ENCODE peak calls at places on chromosomes 16 and 17, in five cellular contexts. M is AG09319, Y is progenitor cell of endocrine pancreas, S is tibial nerve, Q is AG09309. L is an unnamed sample.

GRCh38 chr17:17812211-17813054 is 24.4 kb downstream of the SREBF1 start:
- DNase-seq in M (no peak), Y (peak; percentile 89), S (peak; percentile 85), Q (no peak), L (no peak)

GRCh38 chr17:13597723-13598347 is 3.9 kb downstream of the HS3ST3A1 start:
- DNase-seq in M (peak; percentile 42), Y (no peak), S (peak; percentile 18), Q (no peak), L (peak; percentile 29)

GRCh38 chr16:82062645-82063058 is 27.6 kb downstream of the HSD17B2 start:
- DNase-seq in M (peak; percentile 95), Y (no peak), S (no peak), Q (peak; percentile 67), L (no peak)

GRCh38 chr16:58426095-58426494 is 33.8 kb downstream of the GINS3 start:
- DNase-seq in M (no peak), Y (no peak), S (peak; percentile 17), Q (no peak), L (no peak)

GRCh38 chr16:16004314-16004749 is 54.9 kb downstream of the ABCC1 start:
- DNase-seq in M (peak; percentile 58), Y (no peak), S (no peak), Q (no peak), L (no peak)

GRCh38 chr17:4908711-4909496 is 6.0 kb upstream of the CHRNE start:
- DNase-seq in M (peak; percentile 87), Y (peak; percentile 73), S (peak; percentile 83), Q (peak; percentile 85), L (peak; percentile 74)

GRCh38 chr17:69898606-69899005 is 176.4 kb upstream of the KCNJ16 start:
- DNase-seq in M (no peak), Y (no peak), S (no peak), Q (no peak), L (no peak)

GRCh38 chr16:75023019-75023418 is 24.2 kb downstream of the ZNRF1 start:
- DNase-seq in M (no peak), Y (no peak), S (no peak), Q (no peak), L (no peak)

GRCh38 chr16:68287276-68288251 is 23.2 kb downstream of the SLC7A6OS start:
- DNase-seq in M (peak; percentile 84), Y (no peak), S (peak; percentile 82), Q (peak; percentile 71), L (peak; percentile 43)

GRCh38 chr16:56477096-56477878 is 25.9 kb downstream of the OGFOD1 start:
- DNase-seq in M (peak; percentile 49), Y (no peak), S (no peak), Q (peak; percentile 69), L (peak; percentile 66)

GRCh38 chr17:57892820-57893595 is 43.2 kb upstream of the MRPS23 start:
- DNase-seq in M (peak; percentile 97), Y (no peak), S (peak; percentile 94), Q (peak; percentile 99), L (peak; percentile 77)

DNA sequence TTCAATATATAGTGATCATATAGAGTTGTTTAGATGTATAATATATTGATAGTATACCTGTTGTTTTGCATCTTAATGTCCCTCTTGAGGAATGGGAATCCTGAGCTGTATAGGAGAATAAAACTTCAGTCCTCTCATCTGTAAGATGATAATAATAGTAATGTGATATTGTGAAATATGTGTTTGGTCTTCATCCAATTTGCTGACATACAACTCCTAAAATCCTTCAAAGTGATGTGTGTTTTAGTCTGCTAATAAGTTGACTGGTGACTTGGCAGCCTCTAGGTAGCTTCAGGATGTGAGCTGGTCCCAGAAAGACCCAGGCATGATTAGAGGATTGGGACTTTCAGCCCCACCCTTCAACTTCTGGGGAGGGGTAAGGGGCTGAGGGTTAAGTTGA is 22.8 kb upstream of the NFAT5 start:
- DNase-seq in M (no peak), Y (no peak), S (no peak), Q (no peak), L (no peak)
- TF ChIP-seq CTCF in M (no peak), Y (no peak), S (no peak), Q (no peak), L (no peak)

GRCh38 chr16:4115209-4115940 is 867 bp downstream of the ADCY9 start:
- DNase-seq in M (no peak), Y (peak; percentile 41), S (no peak), Q (no peak), L (no peak)
- TF ChIP-seq CTCF in M (no peak), Y (peak; percentile 9), S (no peak), Q (no peak), L (no peak)

DNA sequence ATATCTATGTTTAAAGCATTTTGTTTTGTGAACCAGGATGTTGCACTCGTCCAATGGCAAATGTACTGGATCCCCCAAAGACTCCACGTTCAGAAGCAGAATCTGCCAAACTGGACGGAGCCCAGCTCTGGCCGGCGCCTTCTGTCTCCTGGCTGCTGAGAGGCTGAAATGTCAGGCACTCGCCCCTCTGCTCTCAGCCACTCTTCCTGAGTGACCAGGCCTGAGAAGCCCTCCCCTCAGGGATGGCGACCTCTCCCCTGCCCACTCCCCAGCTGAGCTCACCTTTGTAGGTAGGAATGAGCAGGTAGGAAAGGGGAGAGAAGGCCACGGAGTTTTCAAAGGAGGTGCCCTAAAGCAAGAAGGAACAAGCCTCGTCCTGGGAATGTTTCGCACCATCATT is 187.5 kb upstream of the FOXF1 start:
- DNase-seq in M (no peak), Y (no peak), S (no peak), Q (no peak), L (no peak)
- TF ChIP-seq CTCF in M (no peak), Y (no peak), S (no peak), Q (no peak), L (no peak)

GRCh38 chr17:67116045-67116575 is 71.8 kb downstream of the CACNG1 start:
- DNase-seq in M (no peak), Y (no peak), S (no peak), Q (no peak), L (no peak)
- TF ChIP-seq CTCF in M (no peak), Y (no peak), S (no peak), Q (no peak), L (no peak)